ENCODE peak calls at places on chromosomes 4 and X, in nine cellular contexts. U is mammary epithelial cell; I is cardiac fibroblast; J is kidney; C is OCI-LY7; R is naive thymus-derived CD4-positive, alpha-beta T cell; A is CD8-positive, alpha-beta T cell; S is CD8-positive, alpha-beta memory T cell; H is uterus. K is an unnamed sample.

GRCh38 chrX:154541896-154542722 is 4.5 kb downstream of the G6PD start:
- DNase-seq in U (peak; percentile 84), I (peak; percentile 96), J (peak; percentile 90), C (no peak), R (no peak), A (no peak), S (peak; percentile 24), H (peak; percentile 88), K (peak; percentile 93)

GRCh38 chr4:87310691-87311335 is 11.9 kb downstream of the HSD17B13 start:
- DNase-seq in U (no peak), I (peak; percentile 71), J (no peak), C (no peak), R (no peak), A (no peak), S (no peak), H (peak; percentile 26), K (no peak)

GRCh38 chrX:48745222-48745621 is 16.3 kb upstream of the GLOD5 start:
- DNase-seq in U (no peak), I (no peak), J (no peak), C (no peak), R (no peak), A (no peak), S (no peak), H (no peak), K (no peak)

GRCh38 chr4:41573458-41574129 is 35.6 kb downstream of the LIMCH1 start:
- DNase-seq in U (no peak), I (no peak), J (no peak), C (no peak), R (no peak), A (no peak), S (no peak), H (no peak), K (peak; percentile 5)

GRCh38 chr4:147794787-147795413 is 63.0 kb downstream of the ARHGAP10 start:
- DNase-seq in U (no peak), I (no peak), J (no peak), C (no peak), R (no peak), A (no peak), S (no peak), H (no peak), K (no peak)

GRCh38 chr4:146245246-146245645 is 30.9 kb downstream of the REELD1 start:
- DNase-seq in U (no peak), I (no peak), J (no peak), C (no peak), R (no peak), A (no peak), S (no peak), H (no peak), K (no peak)

GRCh38 chr4:1035510-1035909 is 24.1 kb downstream of the FGFRL1 start:
- DNase-seq in U (no peak), I (peak; percentile 42), J (no peak), C (no peak), R (no peak), A (no peak), S (no peak), H (no peak), K (no peak)

GRCh38 chrX:68832101-68832416 is 3.2 kb downstream of the EFNB1 start:
- DNase-seq in U (peak; percentile 58), I (peak; percentile 78), J (peak; percentile 76), C (peak; percentile 11), R (no peak), A (no peak), S (no peak), H (peak; percentile 51), K (peak; percentile 81)

GRCh38 chr4:26052663-26053534 is 138.9 kb downstream of the SMIM20 start:
- DNase-seq in U (no peak), I (no peak), J (no peak), C (no peak), R (no peak), A (no peak), S (no peak), H (no peak), K (no peak)

GRCh38 chr4:123667496-123667895 is 270.9 kb downstream of the SPRY1 start:
- DNase-seq in U (peak; percentile 87), I (peak; percentile 24), J (no peak), C (no peak), R (no peak), A (no peak), S (no peak), H (no peak), K (peak; percentile 96)

GRCh38 chrX:47232803-47233332 is at the start of gene USP11:
- DNase-seq in U (no peak), I (peak; percentile 60), J (peak; percentile 88), C (peak; percentile 78), R (no peak), A (peak; percentile 46), S (peak; percentile 69), H (peak; percentile 63), K (peak; percentile 34)

GRCh38 chrX:47232197-47232802 is 509 bp upstream of the USP11 start:
- DNase-seq in U (peak; percentile 8), I (no peak), J (no peak), C (peak; percentile 6), R (no peak), A (no peak), S (no peak), H (no peak), K (no peak)

GRCh38 chrX:47234583-47234982 is 1.8 kb downstream of the USP11 start:
- DNase-seq in U (peak; percentile 30), I (no peak), J (no peak), C (no peak), R (no peak), A (no peak), S (no peak), H (no peak), K (peak; percentile 60)

GRCh38 chrX:47233333-47234113 is 714 bp downstream of the USP11 start:
- DNase-seq in U (peak; percentile 95), I (peak; percentile 98), J (peak; percentile 98), C (peak; percentile 90), R (peak; percentile 89), A (peak; percentile 82), S (peak; percentile 96), H (peak; percentile 95), K (peak; percentile 97)

GRCh38 chrX:47235691-47236103 is 2.9 kb downstream of the USP11 start:
- DNase-seq in U (peak; percentile 51), I (no peak), J (no peak), C (no peak), R (no peak), A (no peak), S (no peak), H (no peak), K (peak; percentile 57)
- H3K4me3 ChIP-seq in U (no peak overlapping the region), I (no peak overlapping the region), J (no peak overlapping the region), C (no peak overlapping the region), R (no peak overlapping the region), A (no peak overlapping the region), S (no peak overlapping the region), H (no peak overlapping the region), K (no peak overlapping the region)

GRCh38 chr4:2468464-2469191 is at the start of gene RNF4:
- DNase-seq in U (peak; percentile 95), I (peak; percentile 97), J (peak; percentile 98), C (peak; percentile 98), R (peak; percentile 93), A (peak; percentile 93), S (peak; percentile 95), H (peak; percentile 96), K (peak; percentile 93)

GRCh38 chr4:2469192-2469984 is 482 bp downstream of the RNF4 start:
- DNase-seq in U (peak; percentile 42), I (peak; percentile 25), J (peak; percentile 85), C (peak; percentile 86), R (peak; percentile 80), A (peak; percentile 64), S (peak; percentile 79), H (peak; percentile 29), K (peak; percentile 27)

GRCh38 chr4:2472187-2472586 is 3.3 kb downstream of the RNF4 start:
- DNase-seq in U (peak; percentile 30), I (no peak), J (peak; percentile 9), C (no peak), R (no peak), A (no peak), S (no peak), H (no peak), K (peak; percentile 87)
- H3K4me3 ChIP-seq in U (no peak overlapping the region), I (no peak overlapping the region), J (no peak overlapping the region), C (no peak overlapping the region), R (no peak overlapping the region), A (no peak overlapping the region), S (no peak overlapping the region), H (no peak overlapping the region), K (no peak overlapping the region)

GRCh38 chr4:60657802-60658201 is 542.3 kb upstream of the ADGRL3 start:
- DNase-seq in U (no peak), I (peak; percentile 6), J (no peak), C (no peak), R (no peak), A (no peak), S (no peak), H (no peak), K (peak; percentile 2)

GRCh38 chr4:60655356-60655755 is 544.8 kb upstream of the ADGRL3 start:
- DNase-seq in U (no peak), I (no peak), J (no peak), C (no peak), R (no peak), A (no peak), S (no peak), H (no peak), K (no peak)

GRCh38 chr4:60656171-60656570 is 544.0 kb upstream of the ADGRL3 start:
- DNase-seq in U (no peak), I (peak; percentile 2), J (no peak), C (no peak), R (no peak), A (no peak), S (no peak), H (no peak), K (no peak)

DNA sequence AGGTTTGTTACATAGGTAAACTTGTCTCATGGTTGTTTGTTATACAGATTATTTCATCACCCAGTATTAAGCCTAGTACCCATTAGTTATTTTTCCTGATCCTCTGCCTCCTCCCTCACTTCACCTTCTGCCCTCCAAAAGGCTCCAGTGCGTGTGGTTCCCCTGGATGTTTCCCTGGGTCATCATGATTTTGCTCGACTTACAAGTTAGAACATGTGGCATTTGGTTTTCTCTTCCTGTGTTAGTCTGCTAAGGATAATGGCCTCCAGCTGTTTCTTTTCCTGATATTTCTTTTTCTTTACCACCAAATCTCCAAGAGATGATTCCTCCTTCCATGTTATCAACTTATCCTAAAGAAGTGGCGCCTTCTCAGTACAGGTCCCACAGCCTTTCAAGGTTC is 543.1 kb upstream of the ADGRL3 start:
- DNase-seq in U (peak; percentile 59), I (no peak), J (no peak), C (no peak), R (no peak), A (no peak), S (no peak), H (no peak), K (no peak)
- H3K4me3 ChIP-seq in U (no peak overlapping the region), I (no peak overlapping the region), J (no peak overlapping the region), C (no peak overlapping the region), R (no peak overlapping the region), A (no peak overlapping the region), S (no peak overlapping the region), H (no peak overlapping the region), K (no peak overlapping the region)

DNA sequence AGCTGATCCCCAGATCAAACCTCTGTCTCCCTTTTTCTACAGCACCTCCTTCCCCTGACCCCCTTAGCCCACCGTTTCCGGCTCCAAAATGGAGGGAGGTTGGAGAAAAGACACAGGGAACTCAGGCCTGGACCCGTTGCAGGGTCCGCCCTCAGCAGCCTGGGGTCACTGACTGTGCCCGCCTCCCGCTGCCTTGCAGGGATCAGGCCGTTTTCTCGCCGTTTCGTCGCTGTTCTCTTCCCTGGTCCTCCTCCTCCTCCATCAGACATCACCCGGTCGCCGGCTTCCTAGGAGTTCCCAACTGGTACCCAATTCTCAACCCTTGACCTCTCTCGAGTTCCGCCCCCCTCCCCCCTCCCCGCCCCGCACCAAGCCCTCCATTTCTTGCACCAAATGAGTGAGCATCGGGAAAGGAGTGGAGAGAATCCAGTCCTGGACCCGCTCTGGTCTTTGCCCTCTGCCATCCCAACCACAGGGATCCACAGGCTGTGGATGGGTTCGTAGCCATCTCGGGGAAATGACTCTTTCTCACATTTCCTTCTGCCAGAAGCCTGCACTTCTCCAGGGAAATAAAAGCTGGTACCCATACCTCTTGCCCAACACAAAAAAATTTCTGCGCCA is 493 bp downstream of the TCEAL5 start:
- DNase-seq in U (no peak), I (no peak), J (no peak), C (no peak), R (no peak), A (no peak), S (no peak), H (no peak), K (no peak)
- H3K4me3 ChIP-seq in U (no peak overlapping the region), I (no peak overlapping the region), J (peak overlapping the region; percentile 5), C (no peak overlapping the region), R (no peak overlapping the region), A (peak overlapping the region; percentile 15), S (no peak overlapping the region), H (peak overlapping the region; percentile 18), K (no peak overlapping the region)